ENCODE peak calls at places on chromosomes 16 and 17, in four cellular contexts. Q, D, V and O are unnamed samples.

GRCh38 chr16:56960681-56961281 is 969 bp upstream of the CETP start:
- DNase-seq in D (no peak), V (no peak), Q (no peak), O (no peak)

GRCh38 chr17:69117855-69118758 is 23.6 kb downstream of the ABCA6 start:
- DNase-seq in V (no peak), D (no peak), Q (no peak), O (no peak)

GRCh38 chr17:17728550-17729251 is 47.4 kb downstream of the RAI1 start:
- DNase-seq in D (no peak), V (peak; percentile 62), Q (no peak), O (peak; percentile 98)

GRCh38 chr17:8619294-8619693 is 11.2 kb downstream of the MYH10 start:
- DNase-seq in Q (no peak), V (no peak), D (no peak), O (no peak)

GRCh38 chr17:79933863-79934652 is 94.8 kb upstream of the CBX4 start:
- DNase-seq in D (peak; percentile 56), Q (no peak), V (peak; percentile 58), O (peak; percentile 80)

GRCh38 chr17:77036841-77037381 is 103.9 kb upstream of the SEC14L1 start:
- DNase-seq in D (peak; percentile 20), Q (no peak), V (no peak), O (no peak)

GRCh38 chr17:7956208-7956965 is 24.4 kb downstream of the CNTROB start:
- DNase-seq in V (no peak), Q (no peak), D (peak; percentile 26), O (no peak)

GRCh38 chr16:17125671-17126070 is 345.1 kb downstream of the XYLT1 start:
- DNase-seq in V (no peak), D (no peak), Q (no peak), O (no peak)

GRCh38 chr16:14129502-14129901 is 58.4 kb downstream of the MRTFB start:
- DNase-seq in D (no peak), V (no peak), Q (no peak), O (no peak)

DNA sequence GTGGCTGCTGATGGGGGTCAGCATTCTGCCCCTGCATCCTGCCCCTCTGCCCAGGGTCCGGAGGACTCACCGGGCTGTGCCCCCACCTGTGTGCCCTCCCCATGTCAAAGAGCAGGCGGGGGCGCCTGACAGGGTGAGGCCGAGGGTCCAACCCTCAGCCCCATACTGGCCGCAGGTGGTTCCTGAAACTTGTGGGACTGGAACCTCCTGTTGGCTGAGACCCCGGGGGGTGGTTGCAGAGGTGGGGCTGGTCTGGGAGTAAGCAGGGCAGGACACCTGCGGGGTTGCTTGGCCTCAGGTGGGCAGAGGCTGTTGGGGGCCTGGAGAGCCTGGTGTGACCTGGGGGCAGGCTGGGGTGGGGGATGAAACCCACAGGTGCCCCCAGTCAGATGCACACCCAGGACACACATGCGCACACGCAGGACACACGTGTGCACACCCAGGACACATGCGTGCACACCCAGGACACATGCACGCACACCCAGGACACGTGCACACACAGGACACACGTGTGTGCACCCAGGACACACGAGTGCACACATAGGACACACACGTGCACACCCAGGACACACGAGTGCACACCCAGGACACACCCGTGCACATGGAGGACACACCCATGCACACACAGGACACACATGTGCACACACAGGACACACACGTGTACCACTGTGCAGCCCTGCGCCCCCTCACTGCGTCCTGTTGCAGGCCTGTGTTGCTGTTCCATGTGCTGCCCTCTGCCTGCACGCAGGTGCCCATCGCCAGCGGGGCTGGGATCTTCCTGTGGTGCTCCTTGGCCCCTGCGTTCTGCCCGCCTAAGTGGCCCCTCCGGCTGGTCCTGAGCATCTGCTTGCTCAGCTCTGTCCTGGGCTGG is 31.4 kb downstream of the SOX8 start:
- DNase-seq in V (no peak), Q (no peak), D (no peak), O (no peak)
- TF ChIP-seq POLR2A in V (no peak), Q (no peak), D (no peak), O (no peak)

GRCh38 chr17:2400474-2400866 is 390 bp downstream of the MNT start:
- DNase-seq in D (peak; percentile 63), Q (no peak), V (peak; percentile 69), O (no peak)

GRCh38 chr17:2402517-2402916 is 1.7 kb upstream of the MNT start:
- DNase-seq in V (no peak), D (no peak), Q (peak; percentile 87), O (no peak)

GRCh38 chr17:2403044-2403443 is 2.2 kb upstream of the MNT start:
- DNase-seq in Q (no peak), V (no peak), D (no peak), O (no peak)

GRCh38 chr17:2400877-2401425 is at the start of gene MNT:
- DNase-seq in D (peak; percentile 92), V (peak; percentile 97), Q (peak; percentile 99), O (peak; percentile 84)

DNA sequence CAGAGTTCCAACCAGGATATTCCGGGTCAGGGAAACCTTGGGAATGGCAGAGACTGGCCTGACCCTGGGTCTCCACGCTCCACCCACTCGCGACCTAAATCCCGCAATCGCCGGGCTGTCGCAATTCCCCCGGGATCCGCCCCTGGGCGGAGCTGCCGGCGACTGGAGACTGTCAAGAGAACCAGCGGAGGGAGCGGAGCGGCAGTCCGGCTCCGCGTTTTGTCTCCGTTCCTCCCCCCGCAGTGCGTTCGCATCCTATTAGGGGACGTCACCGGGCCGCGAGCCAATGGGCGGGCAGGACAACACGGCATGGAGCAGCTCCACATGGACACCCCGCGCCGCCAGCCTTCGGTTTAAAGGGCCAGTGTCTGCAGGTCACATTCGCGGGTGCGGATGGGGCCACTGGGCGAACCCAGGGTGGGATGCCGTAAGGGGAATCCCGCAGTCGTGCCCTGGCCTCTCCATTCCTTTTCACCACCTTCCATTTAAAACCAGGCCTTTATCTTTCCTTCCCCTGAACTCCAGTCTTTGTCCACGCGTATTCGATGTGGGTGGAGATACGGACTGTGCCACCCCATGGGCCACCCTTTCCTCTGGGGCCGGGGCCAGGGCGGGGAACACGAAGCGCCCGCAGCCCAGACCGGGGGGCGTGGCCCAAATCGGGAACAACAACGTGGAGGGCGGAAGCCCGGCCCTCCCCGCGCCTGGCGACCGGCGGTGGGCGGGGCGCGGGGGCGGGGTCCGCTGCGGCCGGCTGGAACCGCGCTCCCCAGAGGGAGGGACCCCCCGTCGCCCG is 764 bp upstream of the MNT start:
- DNase-seq in Q (peak; percentile 100), D (peak; percentile 100), V (peak; percentile 100), O (peak; percentile 94)
- TF ChIP-seq POLR2A in Q (no peak), D (no peak), V (no peak), O (no peak)

DNA sequence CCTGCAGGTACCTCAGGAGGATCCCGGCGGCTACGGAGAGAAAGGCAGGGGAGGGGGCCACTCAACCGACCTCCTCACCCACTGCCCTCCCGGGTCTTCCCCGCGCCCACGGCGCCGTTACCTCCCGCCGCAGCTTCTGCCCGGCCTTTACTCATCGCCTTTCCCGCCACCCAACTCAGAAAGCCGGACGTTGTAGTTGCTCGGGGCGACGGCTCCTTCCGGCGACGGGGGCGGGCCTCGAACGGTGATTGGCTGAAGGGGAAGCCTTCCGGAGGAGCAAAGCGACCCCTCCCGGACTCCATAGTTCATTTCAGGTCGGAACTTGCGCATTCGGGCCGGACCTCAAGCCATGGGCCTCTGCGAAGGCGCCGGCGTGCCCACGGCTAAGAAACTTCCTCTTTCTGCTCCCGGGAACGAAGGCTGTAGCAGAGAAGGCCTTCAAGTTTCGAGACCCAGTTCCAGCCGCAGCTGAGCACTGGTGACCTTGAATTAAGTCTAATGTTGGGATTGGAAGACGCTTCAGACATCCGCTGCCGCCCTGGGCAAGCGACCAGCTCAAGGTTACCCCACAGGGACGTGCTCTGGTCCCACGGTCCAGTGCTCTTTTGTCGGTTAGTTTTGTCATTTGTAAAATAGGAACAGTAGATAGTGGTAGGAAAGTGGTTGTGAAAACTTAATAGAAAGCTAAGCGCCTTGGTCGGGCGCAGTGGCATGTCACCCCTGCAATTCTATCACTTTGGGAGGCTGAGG is at the start of gene PSMC3IP:
- DNase-seq in V (peak; percentile 96), D (peak; percentile 95), Q (peak; percentile 99), O (peak; percentile 89)
- TF ChIP-seq POLR2A in V (peak; percentile 82), D (no peak), Q (no peak), O (peak; percentile 78)

GRCh38 chr17:48995871-48996695 is 1.1 kb upstream of the IGF2BP1 start:
- DNase-seq in D (no peak), V (peak; percentile 98), Q (peak; percentile 79), O (peak; percentile 86)
- TF ChIP-seq POLR2A in D (no peak), V (peak; percentile 78), Q (no peak), O (peak; percentile 74)

GRCh38 chr16:86519649-86520316 is 9.5 kb downstream of the FOXF1 start:
- DNase-seq in D (peak; percentile 69), Q (no peak), V (peak; percentile 53), O (peak; percentile 79)
- TF ChIP-seq POLR2A in D (no peak), Q (no peak), V (no peak), O (no peak)

GRCh38 chr16:11264155-11264832 is 4.8 kb downstream of the TNP2 start:
- DNase-seq in Q (no peak), V (no peak), D (no peak), O (no peak)

GRCh38 chr16:11268921-11269375 is at the start of gene TNP2:
- DNase-seq in Q (no peak), V (no peak), D (no peak), O (no peak)

GRCh38 chr16:11263737-11264136 is 5.4 kb downstream of the TNP2 start:
- DNase-seq in D (no peak), V (no peak), Q (no peak), O (no peak)

GRCh38 chr16:11262915-11263314 is 6.2 kb downstream of the TNP2 start:
- DNase-seq in V (no peak), Q (peak; percentile 74), D (no peak), O (no peak)

GRCh38 chr16:11265124-11265523 is 4.0 kb downstream of the TNP2 start:
- DNase-seq in D (no peak), V (no peak), Q (no peak), O (no peak)
- TF ChIP-seq POLR2A in D (no peak), V (no peak), Q (no peak), O (no peak)

GRCh38 chr16:20901441-20902112 is 1.0 kb downstream of the LYRM1 start:
- DNase-seq in Q (peak; percentile 91), D (peak; percentile 53), V (peak; percentile 57), O (no peak)

GRCh38 chr16:20900299-20901067 is at the start of the genes DCUN1D3 and LYRM1:
- DNase-seq in V (peak; percentile 99), Q (peak; percentile 99), D (peak; percentile 96), O (peak; percentile 80)

GRCh38 chr16:20899503-20900298 is 457 bp downstream of the DCUN1D3 start:
- DNase-seq in D (no peak), Q (peak; percentile 89), V (peak; percentile 36), O (no peak)

GRCh38 chr16:20902426-20902825 is 1.9 kb downstream of the LYRM1 start:
- DNase-seq in V (no peak), D (no peak), Q (no peak), O (no peak)

DNA sequence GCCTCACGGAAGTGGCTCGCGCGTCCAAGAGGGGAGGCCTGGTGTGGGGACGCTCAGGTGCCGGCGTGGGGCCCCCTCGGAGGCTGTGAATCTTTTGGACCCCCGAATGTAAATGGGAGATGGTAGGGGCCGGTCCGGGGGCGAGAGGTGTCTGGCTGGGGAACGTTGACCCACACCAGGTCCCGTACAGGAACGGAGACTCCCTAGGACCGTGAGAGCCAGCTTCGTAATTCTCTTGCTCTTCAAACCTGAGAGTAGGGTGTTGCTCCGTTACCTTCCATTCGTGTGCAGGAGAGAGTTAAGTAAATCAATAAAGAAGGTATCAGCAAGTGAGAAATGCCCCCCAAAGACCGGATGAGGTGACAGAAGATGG is 483 bp downstream of the LYRM1 start:
- DNase-seq in D (no peak), V (no peak), Q (no peak), O (no peak)
- TF ChIP-seq POLR2A in D (no peak), V (no peak), Q (no peak), O (no peak)